ENCODE peak calls at places on chromosomes 1 and 21, in eight cellular contexts. G, K, R, Z, T, D, L and U are unnamed samples.

GRCh38 chr1:28577052-28577678 is 14.9 kb upstream of the RAB42 start:
- DNase-seq in R (no peak), D (no peak), G (no peak), K (peak; percentile 59), T (peak; percentile 35), L (no peak), Z (no peak), U (peak; percentile 74)

GRCh38 chr1:221169447-221169889 is 290.2 kb downstream of the HLX start:
- DNase-seq in K (no peak), G (no peak), L (no peak), R (no peak), T (peak; percentile 53), D (peak; percentile 38), Z (peak; percentile 9), U (no peak)

GRCh38 chr1:171372418-171373088 is 58.6 kb downstream of the FMO4 start:
- DNase-seq in R (no peak), L (peak; percentile 87), T (no peak), K (no peak), D (no peak), Z (no peak), G (no peak), U (no peak)

GRCh38 chr1:117754061-117754969 is 148.5 kb downstream of the TENT5C start:
- DNase-seq in R (peak; percentile 68), G (peak; percentile 39), K (peak; percentile 58), D (no peak), L (peak; percentile 66), T (peak; percentile 73), Z (peak; percentile 46), U (peak; percentile 68)

GRCh38 chr1:195608883-195609282 is 999.4 kb downstream of the KCNT2 start:
- DNase-seq in K (no peak), T (no peak), Z (no peak), G (no peak), D (no peak), L (no peak), R (no peak), U (no peak)

GRCh38 chr1:220681220-220681847 is 8.8 kb upstream of the C1orf115 start:
- DNase-seq in D (no peak), K (no peak), Z (no peak), L (peak; percentile 27), G (no peak), R (no peak), T (no peak), U (no peak)

GRCh38 chr1:212525479-212526110 is 83.0 kb upstream of the ATF3 start:
- DNase-seq in L (no peak), G (no peak), R (no peak), Z (peak; percentile 28), D (peak; percentile 4), K (no peak), T (peak; percentile 69), U (no peak)

GRCh38 chr1:245153081-245153644 is 1.6 kb upstream of the KIF26B start:
- DNase-seq in L (peak; percentile 79), R (peak; percentile 72), T (peak; percentile 72), G (peak; percentile 51), Z (peak; percentile 61), K (peak; percentile 82), D (no peak), U (peak; percentile 89)

GRCh38 chr1:21886486-21887215 is 50.5 kb downstream of the HSPG2 start:
- DNase-seq in L (no peak), D (no peak), T (no peak), K (no peak), Z (no peak), R (no peak), G (no peak), U (no peak)

GRCh38 chr1:145956776-145957442 is 908 bp downstream of the LIX1L start:
- DNase-seq in T (peak; percentile 26), R (no peak), G (no peak), Z (no peak), L (peak; percentile 65), D (no peak), K (peak; percentile 64), U (peak; percentile 77)

GRCh38 chr1:89870998-89871397 is 50.2 kb downstream of the LRRC8D start:
- DNase-seq in R (no peak), K (no peak), G (no peak), D (no peak), L (no peak), Z (no peak), T (no peak), U (no peak)

GRCh38 chr1:93304716-93305138 is 41.0 kb upstream of the DR1 start:
- DNase-seq in Z (peak; percentile 60), R (peak; percentile 67), G (peak; percentile 52), K (peak; percentile 81), D (no peak), T (peak; percentile 65), L (peak; percentile 86), U (peak; percentile 71)

GRCh38 chr1:240987928-240988327 is 369.1 kb downstream of the RGS7 start:
- DNase-seq in Z (no peak), L (no peak), R (no peak), G (no peak), K (no peak), D (no peak), T (peak; percentile 44), U (no peak)

GRCh38 chr1:80375662-80376061 is 1369.1 kb upstream of the ADGRL4 start:
- DNase-seq in D (peak; percentile 86), G (no peak), T (peak; percentile 89), R (no peak), Z (peak; percentile 1), K (no peak), L (peak; percentile 75), U (no peak)

GRCh38 chr1:62426238-62426637 is 10.6 kb upstream of the USP1 start:
- DNase-seq in K (no peak), R (no peak), G (no peak), D (no peak), L (no peak), Z (no peak), T (no peak), U (no peak)

GRCh38 chr1:66182551-66183178 is 351.3 kb upstream of the SGIP1 start:
- DNase-seq in D (peak; percentile 73), Z (peak; percentile 22), G (no peak), K (no peak), R (no peak), L (peak; percentile 64), T (peak; percentile 81), U (no peak)

GRCh38 chr1:206725053-206725963 is 40.6 kb downstream of the MAPKAPK2 start:
- DNase-seq in D (no peak), T (peak; percentile 50), K (peak; percentile 70), Z (peak; percentile 39), G (peak; percentile 64), R (no peak), L (peak; percentile 60), U (peak; percentile 81)

GRCh38 chr21:36209626-36210171 is 53.1 kb downstream of the DOP1B start:
- DNase-seq in D (no peak), Z (peak; percentile 68), R (no peak), L (peak; percentile 75), T (peak; percentile 70), G (peak; percentile 31), K (peak; percentile 59), U (peak; percentile 84)